ENCODE peak calls at places on chromosome 20, in eight cellular contexts. F is heart right ventricle; H is CD8-positive, alpha-beta T cell; Z is activated CD8-positive, alpha-beta T cell treated with anti-CD3 and anti-CD28 coated beads, Interleukin-2, amount 10 ng/mL, durations not matched to agents 7 days and 5 days; E is left lung; G is left cardiac atrium; M is A549; W is stimulated activated naive B cell treated with anti-CD40 and anti-IgM and Interleukin-4, amounts not matched to agents 10 μg/mL and 1 μg/mL and 100 μg/mL, for 72 hours. B is an unnamed sample.

GRCh38 chr20:10169752-10170151 is 48.9 kb upstream of the SNAP25 start:
- ATAC-seq in F (no peak), H (no peak), Z (no peak), E (no peak), G (no peak), M (no peak), W (no peak), B (no peak)

GRCh38 chr20:48797275-48797825 is 30.4 kb downstream of the PREX1 start:
- ATAC-seq in F (peak), H (no peak), Z (no peak), E (peak), G (peak), M (no peak), W (no peak), B (peak)

GRCh38 chr20:4788314-4788713 is 66.6 kb downstream of the PRND start:
- ATAC-seq in F (no peak), H (no peak), Z (peak), E (no peak), G (no peak), M (no peak), W (peak), B (no peak)

GRCh38 chr20:46388201-46388836 is 18.1 kb downstream of the ELMO2 start:
- ATAC-seq in F (no peak), H (no peak), Z (no peak), E (no peak), G (no peak), M (no peak), W (no peak), B (no peak)

GRCh38 chr20:56628873-56629463 is at the start of gene TFAP2C:
- ATAC-seq in F (peak), H (no peak), Z (peak), E (peak), G (peak), M (peak), W (peak), B (peak)

GRCh38 chr20:18412202-18412901 is 54.5 kb downstream of the DZANK1 start:
- ATAC-seq in F (no peak), H (no peak), Z (no peak), E (no peak), G (no peak), M (no peak), W (peak), B (no peak)

GRCh38 chr20:11207749-11208502 is 534.1 kb upstream of the JAG1 start:
- ATAC-seq in F (no peak), H (no peak), Z (no peak), E (no peak), G (no peak), M (peak), W (no peak), B (no peak)

GRCh38 chr20:41173161-41173721 is 35.9 kb downstream of the PLCG1 start:
- ATAC-seq in F (peak), H (peak), Z (peak), E (peak), G (peak), M (peak), W (peak), B (peak)

GRCh38 chr20:40506567-40506966 is 182.5 kb downstream of the MAFB start:
- ATAC-seq in F (peak), H (no peak), Z (no peak), E (peak), G (peak), M (peak), W (peak), B (peak)

GRCh38 chr20:62818592-62819493 is 2.0 kb downstream of the COL9A3 start:
- ATAC-seq in F (peak), H (no peak), Z (no peak), E (peak), G (peak), M (peak), W (no peak), B (peak)

GRCh38 chr20:50804453-50805348 is 9.8 kb downstream of the BCAS4 start:
- ATAC-seq in F (no peak), H (peak), Z (peak), E (no peak), G (no peak), M (no peak), W (peak), B (no peak)

GRCh38 chr20:60381643-60382400 is 423.6 kb downstream of the CDH26 start:
- ATAC-seq in F (no peak), H (no peak), Z (no peak), E (peak), G (no peak), M (no peak), W (no peak), B (no peak)

GRCh38 chr20:51027396-51027795 is 4.5 kb upstream of the KCNG1 start:
- ATAC-seq in F (no peak), H (no peak), Z (no peak), E (no peak), G (no peak), M (no peak), W (no peak), B (no peak)

GRCh38 chr20:57244627-57245214 is 21.7 kb downstream of the BMP7 start:
- ATAC-seq in F (no peak), H (no peak), Z (no peak), E (no peak), G (no peak), M (peak), W (no peak), B (no peak)